ENCODE peak calls at places on chromosomes 3 and 15, in seven cellular contexts. L is fibroblast of pulmonary artery, X is AG09309, H is upper lobe of right lung, N is ovary, F is adrenal gland, M is AG10803. T is an unnamed sample.

GRCh38 chr15:90822204-90822955 is 46.0 kb upstream of the FURIN start:
- DNase-seq in M (no peak), X (no peak), N (no peak), H (no peak), F (no peak), L (no peak), T (no peak)

GRCh38 chr3:177459397-177459796 is 262.1 kb upstream of the TBL1XR1 start:
- DNase-seq in N (no peak), L (peak), F (no peak), H (no peak), M (peak), X (no peak), T (peak)

GRCh38 chr3:193830791-193831191 is 237.8 kb downstream of the OPA1 start:
- DNase-seq in H (no peak), F (no peak), X (no peak), L (no peak), N (no peak), M (no peak), T (no peak)

GRCh38 chr15:95446854-95447253 is 883.6 kb upstream of the NR2F2 start:
- DNase-seq in N (no peak), H (no peak), M (no peak), F (no peak), X (no peak), L (no peak), T (no peak)

GRCh38 chr3:80701349-80701748 is 933.6 kb upstream of the ROBO1 start:
- DNase-seq in N (no peak), L (no peak), F (no peak), M (no peak), H (no peak), X (no peak), T (no peak)

GRCh38 chr15:40468850-40469249 is 1.9 kb upstream of the CHST14 start:
- DNase-seq in H (peak), L (no peak), M (no peak), X (no peak), F (no peak), N (no peak), T (no peak)

GRCh38 chr15:65092046-65092770 is 15.7 kb downstream of the KBTBD13 start:
- DNase-seq in X (no peak), F (no peak), M (no peak), N (no peak), L (no peak), H (no peak), T (no peak)

GRCh38 chr3:59766165-59766872 is 716.5 kb upstream of the CFAP20DC start:
- DNase-seq in F (no peak), X (peak), M (peak), H (no peak), N (no peak), L (peak), T (peak)

GRCh38 chr3:178320481-178321352 is 215.5 kb upstream of the KCNMB2 start:
- DNase-seq in X (no peak), N (peak), H (no peak), L (peak), F (peak), M (peak), T (peak)

GRCh38 chr15:66838671-66839239 is 136.7 kb downstream of the SMAD6 start:
- DNase-seq in N (no peak), L (peak), H (no peak), X (no peak), F (no peak), M (peak), T (peak)

GRCh38 chr15:70826634-70827033 is 27.3 kb downstream of the LARP6 start:
- DNase-seq in N (no peak), H (no peak), X (peak), F (peak), L (peak), M (peak), T (peak)

GRCh38 chr3:39288300-39288808 is 8.5 kb upstream of the CX3CR1 start:
- DNase-seq in H (peak), L (peak), X (peak), F (peak), M (peak), N (peak), T (peak)

GRCh38 chr15:76339302-76340197 is 3.0 kb downstream of the ISL2 start:
- DNase-seq in H (no peak), M (no peak), X (no peak), F (no peak), L (peak), N (peak), T (peak)

GRCh38 chr15:76340198-76340801 is 3.7 kb downstream of the ISL2 start:
- DNase-seq in X (no peak), F (no peak), L (peak), M (no peak), H (no peak), N (peak), T (peak)

GRCh38 chr15:76341366-76342045 is 4.9 kb downstream of the ISL2 start:
- DNase-seq in X (no peak), M (no peak), L (no peak), H (no peak), F (no peak), N (peak), T (no peak)

GRCh38 chr15:76342046-76342381 is 5.4 kb downstream of the ISL2 start:
- DNase-seq in F (no peak), X (no peak), L (no peak), N (no peak), H (no peak), M (no peak), T (no peak)

DNA sequence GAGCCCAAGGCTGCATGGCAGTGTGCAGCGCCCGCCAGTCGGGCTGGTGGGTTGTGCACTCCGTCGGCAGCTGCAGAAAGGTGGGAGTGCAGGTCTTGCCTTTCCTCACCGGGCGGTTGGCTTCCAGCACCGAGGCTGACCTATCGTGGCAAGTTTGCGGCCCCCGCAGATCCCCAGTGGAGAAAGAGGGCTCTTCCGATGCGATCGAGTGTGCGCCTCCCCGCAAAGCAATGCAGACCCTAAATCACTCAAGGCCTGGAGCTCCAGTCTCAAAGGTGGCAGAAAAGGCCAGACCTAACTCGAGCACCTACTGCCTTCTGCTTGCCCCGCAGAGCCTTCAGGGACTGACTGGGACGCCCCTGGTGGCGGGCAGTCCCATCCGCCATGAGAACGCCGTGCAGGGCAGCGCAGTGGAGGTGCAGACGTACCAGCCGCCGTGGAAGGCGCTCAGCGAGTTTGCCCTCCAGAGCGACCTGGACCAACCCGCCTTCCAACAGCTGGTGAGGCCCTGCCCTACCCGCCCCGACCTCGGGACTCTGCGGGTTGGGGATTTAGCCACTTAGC is 4.3 kb downstream of the ISL2 start:
- DNase-seq in L (no peak), M (no peak), H (no peak), X (no peak), N (no peak), F (no peak), T (no peak)
- H3K4me3 ChIP-seq in L (no peak), M (peak), H (peak), X (peak), N (no peak), F (peak), T (no peak)

GRCh38 chr15:28879551-28879950 is 6.2 kb upstream of the APBA2 start:
- DNase-seq in F (no peak), N (no peak), M (no peak), X (no peak), L (no peak), H (no peak), T (no peak)

GRCh38 chr15:28878209-28878608 is 7.6 kb upstream of the APBA2 start:
- DNase-seq in H (no peak), M (no peak), X (no peak), L (no peak), F (no peak), N (no peak), T (no peak)

GRCh38 chr15:28881600-28881999 is 4.2 kb upstream of the APBA2 start:
- DNase-seq in H (no peak), F (no peak), N (no peak), L (peak), X (no peak), M (no peak), T (no peak)

GRCh38 chr15:28880680-28881079 is 5.1 kb upstream of the APBA2 start:
- DNase-seq in M (no peak), H (no peak), F (no peak), N (no peak), X (no peak), L (no peak), T (no peak)

DNA sequence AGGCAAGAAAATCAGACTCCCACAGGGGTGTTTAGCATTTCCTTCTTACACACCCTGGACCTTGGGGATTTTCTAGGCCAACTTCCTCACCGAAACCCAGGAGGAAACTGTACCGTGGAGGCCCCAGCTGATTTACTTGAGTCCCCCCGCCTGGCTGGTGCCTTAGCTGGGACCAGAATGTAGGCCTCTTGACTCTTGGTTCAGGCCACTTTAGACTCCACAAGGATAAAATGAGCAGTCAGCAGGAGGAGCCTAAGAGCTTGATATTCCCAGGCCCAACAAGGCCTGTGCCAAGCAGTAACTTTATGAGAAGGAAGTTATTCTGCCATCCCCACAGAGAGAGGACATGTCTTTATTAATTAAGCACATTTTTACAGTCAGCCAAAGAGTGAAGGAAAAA is 4.6 kb upstream of the APBA2 start:
- DNase-seq in L (peak), X (no peak), M (no peak), H (no peak), F (no peak), N (no peak), T (no peak)
- TF ChIP-seq CTCF in L (peak), X (peak), M (no peak), H (no peak), F (no peak), N (no peak), T (no peak)

GRCh38 chr3:17038900-17039545 is 154.3 kb downstream of the PLCL2 start:
- DNase-seq in H (no peak), F (no peak), X (no peak), L (no peak), N (no peak), M (no peak), T (no peak)

GRCh38 chr3:17038141-17038540 is 153.4 kb downstream of the PLCL2 start:
- DNase-seq in F (no peak), X (no peak), M (no peak), L (no peak), H (no peak), N (no peak), T (no peak)

GRCh38 chr3:17039579-17039978 is 154.8 kb downstream of the PLCL2 start:
- DNase-seq in L (peak), N (no peak), M (peak), F (no peak), H (no peak), X (peak), T (peak)

GRCh38 chr3:17041009-17041408 is 156.3 kb downstream of the PLCL2 start:
- DNase-seq in H (no peak), M (peak), L (no peak), X (no peak), N (no peak), F (no peak), T (no peak)

DNA sequence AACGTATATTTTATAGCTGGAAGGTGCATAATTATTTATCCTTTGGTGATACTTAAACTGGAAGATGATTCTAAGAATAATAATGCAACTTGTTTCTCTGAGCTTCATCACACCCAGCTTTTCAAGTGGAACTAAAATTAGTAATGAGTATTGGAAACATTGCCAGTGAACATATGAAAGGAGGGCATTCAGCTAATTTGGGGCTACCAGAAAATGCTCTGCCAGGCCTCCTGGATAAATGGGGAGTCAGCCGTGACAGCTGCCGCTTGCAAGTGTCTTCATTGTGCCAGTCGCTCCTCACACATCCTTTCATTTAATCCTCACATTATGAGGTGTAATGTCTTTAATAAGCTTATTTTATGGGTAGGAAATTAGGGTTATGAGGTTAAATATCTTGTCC is 155.6 kb downstream of the PLCL2 start:
- DNase-seq in F (no peak), H (no peak), N (no peak), M (no peak), X (no peak), L (no peak), T (no peak)
- H3K4me3 ChIP-seq in F (no peak), H (no peak), N (no peak), M (no peak), X (no peak), L (no peak), T (no peak)

GRCh38 chr3:143157957-143158548 is 38.5 kb downstream of the CHST2 start:
- DNase-seq in H (no peak), N (no peak), F (no peak), L (no peak), M (no peak), X (no peak), T (no peak)

GRCh38 chr3:143155756-143156155 is 36.2 kb downstream of the CHST2 start:
- DNase-seq in H (no peak), M (no peak), X (no peak), L (no peak), F (no peak), N (no peak), T (no peak)

GRCh38 chr3:143163562-143163961 is 44.0 kb downstream of the CHST2 start:
- DNase-seq in X (no peak), H (no peak), L (no peak), M (no peak), N (no peak), F (no peak), T (no peak)

DNA sequence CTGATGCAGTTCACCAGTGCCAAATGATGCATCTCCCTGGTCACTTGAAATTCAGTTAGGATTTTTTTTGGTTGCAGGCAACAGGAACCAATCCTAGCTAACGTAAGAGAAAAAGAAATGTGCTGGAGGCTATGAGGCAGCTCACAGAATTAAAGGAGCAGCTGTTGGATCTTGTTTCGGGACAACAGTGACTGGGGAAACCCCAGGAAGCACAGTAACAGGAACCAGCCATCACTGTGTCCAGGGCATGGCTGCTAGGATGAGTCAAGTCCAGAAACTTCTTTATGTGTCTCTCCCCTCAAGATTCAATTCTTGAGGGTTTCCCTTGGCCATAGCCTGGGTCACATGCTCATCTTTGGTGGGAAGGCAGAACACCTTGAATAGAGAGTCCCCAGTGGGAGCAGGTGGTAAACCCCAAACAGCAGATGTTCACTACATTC is 39.0 kb downstream of the CHST2 start:
- DNase-seq in M (peak), F (no peak), N (no peak), X (peak), L (peak), H (no peak), T (peak)
- TF ChIP-seq CTCF in M (no peak), F (no peak), N (no peak), X (no peak), L (no peak), H (no peak), T (no peak)

DNA sequence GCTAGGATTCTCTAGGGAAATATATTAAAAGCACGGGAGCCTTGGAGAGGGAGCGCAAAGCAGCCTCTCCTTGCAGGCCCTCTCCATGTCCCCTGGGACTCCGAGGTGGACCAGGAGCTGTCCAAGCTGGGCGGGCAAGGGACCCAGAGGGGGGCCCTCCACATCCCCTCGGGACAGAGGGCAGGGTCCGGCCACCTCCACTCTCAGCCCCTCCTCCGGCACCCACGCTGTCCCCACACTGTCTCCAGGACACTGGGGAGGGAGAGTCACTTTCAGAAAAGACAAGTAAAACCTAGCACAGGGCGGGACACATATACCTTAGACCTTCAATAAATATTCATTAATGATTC is 77.5 kb upstream of the RNF7 start:
- DNase-seq in N (no peak), F (no peak), H (no peak), X (no peak), L (no peak), M (no peak), T (no peak)
- H3K4me3 ChIP-seq in N (peak), F (peak), H (peak), X (peak), L (peak), M (peak), T (peak)

GRCh38 chr15:80440024-80440423 is 35.8 kb downstream of the ARNT2 start:
- DNase-seq in F (no peak), L (no peak), X (no peak), N (no peak), H (no peak), M (no peak), T (no peak)

GRCh38 chr15:80439140-80439539 is 35.0 kb downstream of the ARNT2 start:
- DNase-seq in H (no peak), N (no peak), X (no peak), M (no peak), F (no peak), L (no peak), T (no peak)

GRCh38 chr15:80445300-80446041 is 41.3 kb downstream of the ARNT2 start:
- DNase-seq in X (no peak), M (no peak), L (no peak), F (no peak), N (no peak), H (no peak), T (no peak)

GRCh38 chr15:80444680-80445251 is 40.6 kb downstream of the ARNT2 start:
- DNase-seq in F (no peak), X (no peak), N (no peak), L (no peak), M (no peak), H (no peak), T (no peak)

DNA sequence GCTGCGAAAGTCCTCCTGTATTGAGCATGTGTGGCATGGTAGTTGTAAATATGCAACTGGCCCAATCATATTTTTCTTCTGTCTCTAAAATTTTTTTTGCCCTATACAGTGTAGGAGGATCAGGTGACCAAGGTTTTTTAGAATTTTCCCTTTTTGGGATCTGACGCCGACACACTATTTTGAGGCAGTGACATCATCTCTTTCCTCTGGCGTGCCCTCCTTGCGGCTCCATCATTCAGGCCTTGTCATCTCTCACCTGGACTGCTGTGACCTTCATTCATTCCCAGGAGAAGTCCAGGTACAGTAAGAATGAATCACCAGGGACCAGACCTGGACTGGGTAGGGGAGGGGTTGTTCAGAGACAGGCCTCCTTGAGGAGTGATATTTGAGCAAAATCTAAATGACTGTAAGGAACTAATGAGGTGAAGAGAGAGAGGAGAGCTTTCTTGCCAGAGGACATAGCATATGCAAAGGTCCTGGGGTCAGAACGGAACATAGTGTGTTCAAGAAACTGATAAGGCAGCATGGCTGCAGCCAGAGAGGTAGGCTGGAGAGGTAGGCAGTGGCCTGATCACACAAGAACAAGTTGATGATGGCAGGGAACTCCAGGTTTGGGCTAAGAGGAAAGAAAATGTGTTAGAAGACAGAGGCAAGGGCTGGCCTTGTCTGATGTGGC is 38.7 kb downstream of the ARNT2 start:
- DNase-seq in M (no peak), N (no peak), L (no peak), F (no peak), X (no peak), H (peak), T (no peak)
- TF ChIP-seq CTCF in M (no peak), N (no peak), L (no peak), F (no peak), X (no peak), H (no peak), T (no peak)

GRCh38 chr3:152192050-152192449 is 76.7 kb upstream of the MBNL1 start:
- DNase-seq in F (no peak), M (no peak), L (no peak), H (no peak), X (no peak), N (no peak), T (no peak)
- H3K4me3 ChIP-seq in F (no peak), M (no peak), L (no peak), H (no peak), X (no peak), N (no peak), T (no peak)